ENCODE peak calls at places on chromosomes 4 and X, in four cellular contexts. S, V, T and E are unnamed samples.

GRCh38 chr4:86898562-86898961 is 6.3 kb upstream of the C4orf36 start:
- DNase-seq in V (no peak), S (no peak), T (peak; percentile 55), E (no peak)

GRCh38 chr4:57037982-57038604 is 59.4 kb downstream of the POLR2B start:
- DNase-seq in T (peak; percentile 72), S (peak; percentile 85), V (peak; percentile 34), E (peak; percentile 77)

GRCh38 chr4:87060957-87061356 is 126.1 kb downstream of the AFF1 start:
- DNase-seq in S (no peak), V (no peak), T (no peak), E (no peak)

GRCh38 chr4:154192585-154192984 is 299.0 kb downstream of the DCHS2 start:
- DNase-seq in T (peak; percentile 11), S (no peak), V (no peak), E (no peak)

GRCh38 chrX:154399527-154400368 is 1.6 kb downstream of the RPL10 start:
- DNase-seq in T (no peak), V (no peak), S (no peak), E (no peak)

GRCh38 chrX:41189156-41189555 is 103.9 kb downstream of the USP9X start:
- DNase-seq in T (no peak), V (no peak), S (no peak), E (no peak)

GRCh38 chr4:31360786-31361185 is 640.6 kb downstream of the PCDH7 start:
- DNase-seq in S (no peak), V (no peak), T (no peak), E (no peak)

GRCh38 chr4:8267077-8267476 is 2.5 kb upstream of the HTRA3 start:
- DNase-seq in S (peak; percentile 78), V (peak; percentile 52), T (peak; percentile 71), E (peak; percentile 73)

GRCh38 chrX:108123591-108124366 is 32.2 kb downstream of the ATG4A start:
- DNase-seq in V (no peak), S (no peak), T (no peak), E (no peak)

GRCh38 chrX:112968351-112969133 is 127.9 kb upstream of the AMOT start:
- DNase-seq in V (no peak), T (no peak), S (no peak), E (no peak)

GRCh38 chr4:105627620-105628019 is 75.2 kb downstream of the ARHGEF38 start:
- DNase-seq in V (no peak), T (no peak), S (no peak), E (no peak)

GRCh38 chrX:67674741-67675140 is 130.9 kb downstream of the AR start:
- DNase-seq in S (no peak), T (no peak), V (no peak), E (no peak)

GRCh38 chr4:31199644-31200043 is 479.5 kb downstream of the PCDH7 start:
- DNase-seq in T (no peak), S (no peak), V (no peak), E (no peak)

GRCh38 chrX:136528645-136529315 is 3.2 kb upstream of the VGLL1 start:
- DNase-seq in S (peak; percentile 13), V (no peak), T (peak; percentile 64), E (peak; percentile 42)

GRCh38 chrX:118049713-118050112 is 66.9 kb downstream of the KLHL13 start:
- DNase-seq in T (peak; percentile 11), V (no peak), S (no peak), E (peak; percentile 12)

GRCh38 chrX:152637649-152638442 is at the start of gene GABRQ:
- DNase-seq in S (peak; percentile 90), T (peak; percentile 91), V (no peak), E (peak; percentile 72)

GRCh38 chr4:25564836-25565235 is 90.8 kb upstream of the SLC34A2 start:
- DNase-seq in T (no peak), S (no peak), V (no peak), E (no peak)

GRCh38 chr4:168736831-168737230 is 240.0 kb downstream of the PALLD start:
- DNase-seq in V (no peak), T (no peak), S (no peak), E (no peak)

GRCh38 chr4:17027495-17027894 is 129.1 kb upstream of the LDB2 start:
- DNase-seq in V (no peak), T (no peak), S (no peak), E (no peak)

GRCh38 chr4:26583538-26583864 is 383 bp upstream of the TBC1D19 start:
- DNase-seq in V (no peak), S (no peak), T (no peak), E (no peak)

GRCh38 chrX:49183701-49184281 is 2.4 kb downstream of the PRICKLE3 start:
- DNase-seq in S (no peak), T (no peak), V (no peak), E (no peak)

GRCh38 chr4:47733506-47733905 is 104.4 kb downstream of the CORIN start:
- DNase-seq in V (peak; percentile 86), T (no peak), S (no peak), E (no peak)

GRCh38 chr4:102869569-102870227 is 906 bp downstream of the CISD2 start:
- DNase-seq in V (no peak), T (no peak), S (no peak), E (no peak)

GRCh38 chr4:124879195-124879594 is 166.7 kb upstream of the ANKRD50 start:
- DNase-seq in T (no peak), S (no peak), V (peak; percentile 31), E (no peak)

GRCh38 chr4:54384563-54384962 is 155.5 kb downstream of the PDGFRA start:
- DNase-seq in V (peak; percentile 3), T (peak; percentile 36), S (peak; percentile 19), E (no peak)

GRCh38 chr4:99687120-99687519 is 29.5 kb upstream of the C4orf54 start:
- DNase-seq in V (no peak), T (no peak), S (no peak), E (no peak)

GRCh38 chrX:109856974-109857373 is 123.9 kb upstream of the ACSL4 start:
- DNase-seq in T (peak; percentile 57), V (peak; percentile 28), S (no peak), E (peak; percentile 40)

GRCh38 chrX:72461766-72462165 is 110.9 kb downstream of the HDAC8 start:
- DNase-seq in S (no peak), T (no peak), V (no peak), E (no peak)

GRCh38 chrX:140091276-140091886 is 126.1 kb upstream of the CXorf66 start:
- DNase-seq in V (no peak), S (peak; percentile 37), T (peak; percentile 48), E (peak; percentile 59)

GRCh38 chrX:69229436-69229835 is 64.2 kb upstream of the PJA1 start:
- DNase-seq in S (no peak), V (no peak), T (no peak), E (no peak)

GRCh38 chr4:165191814-165192499 is 15.4 kb upstream of the KLHL2 start:
- DNase-seq in T (no peak), V (no peak), S (no peak), E (no peak)

GRCh38 chr4:112704991-112705845 is 68.3 kb downstream of the LARP7 start:
- DNase-seq in T (peak; percentile 30), V (peak; percentile 8), S (peak; percentile 47), E (peak; percentile 48)

GRCh38 chrX:39757971-39758370 is 339.8 kb downstream of the BCOR start:
- DNase-seq in T (no peak), S (no peak), V (no peak), E (no peak)

GRCh38 chr4:82381661-82382284 is 8.0 kb upstream of the HNRNPD start:
- DNase-seq in V (no peak), S (no peak), T (no peak), E (no peak)

GRCh38 chr4:36388710-36389109 is 107.3 kb downstream of the DTHD1 start:
- DNase-seq in S (no peak), T (peak; percentile 10), V (no peak), E (no peak)

DNA sequence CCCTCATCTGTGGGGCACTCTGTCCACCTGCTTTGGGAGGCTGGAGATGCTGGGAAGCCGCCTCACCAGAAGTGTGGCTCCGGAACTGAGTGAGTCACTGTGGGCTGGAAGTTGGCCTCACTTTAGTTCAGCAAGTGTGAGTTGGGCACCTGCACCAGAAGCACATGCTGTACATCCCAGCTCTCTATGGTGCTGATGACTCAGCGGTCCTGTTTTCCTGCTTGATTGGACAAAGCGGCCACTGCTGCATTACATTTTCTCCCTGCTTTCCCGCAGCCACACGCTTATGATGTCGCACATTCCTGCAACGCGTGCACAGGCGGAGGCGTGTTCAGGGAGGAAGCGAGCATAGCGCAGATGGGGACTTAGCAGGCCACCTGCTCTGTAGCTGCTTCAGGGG is 26.8 kb upstream of the CLDN34 start:
- DNase-seq in T (peak; percentile 0), S (no peak), V (no peak), E (no peak)
- TF ChIP-seq ELF4 in T (no peak), S (no peak), V (no peak), E (no peak)

GRCh38 chrX:23885803-23886202 is 21.9 kb downstream of the APOO start:
- DNase-seq in S (no peak), V (no peak), T (no peak), E (no peak)
- TF ChIP-seq ELF4 in S (no peak), V (no peak), T (no peak), E (no peak)

GRCh38 chr4:173647902-173648301 is 117.9 kb upstream of the HAND2 start:
- DNase-seq in V (no peak), S (no peak), T (no peak), E (no peak)

DNA sequence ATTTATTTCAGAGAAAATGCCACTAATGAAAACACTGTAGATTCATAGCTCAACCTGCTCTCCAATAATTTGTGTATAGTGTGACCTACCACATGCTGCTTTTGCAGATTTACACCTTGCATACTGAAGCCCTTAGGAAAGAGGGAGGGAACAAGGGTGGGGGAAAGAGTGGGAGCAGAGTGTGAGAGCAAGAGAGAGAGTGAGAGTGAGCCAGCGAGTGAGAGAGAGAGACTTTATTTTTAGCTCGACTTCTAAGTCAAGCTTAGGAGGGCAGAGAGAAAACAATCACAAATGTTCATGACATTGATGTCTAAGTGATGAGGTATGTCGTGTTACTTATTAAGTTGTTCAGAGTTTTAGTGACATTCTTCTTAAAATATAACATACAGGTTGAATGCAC is 112.5 kb upstream of the HAND2 start:
- DNase-seq in T (no peak), S (no peak), V (no peak), E (no peak)
- TF ChIP-seq ELF4 in T (no peak), S (no peak), V (no peak), E (no peak)

GRCh38 chr4:7199129-7199725 is 6.9 kb downstream of the SORCS2 start:
- DNase-seq in V (no peak), S (no peak), T (no peak), E (no peak)

GRCh38 chr4:7196731-7197130 is 4.4 kb downstream of the SORCS2 start:
- DNase-seq in V (no peak), T (no peak), S (no peak), E (no peak)

GRCh38 chr4:7197910-7198309 is 5.6 kb downstream of the SORCS2 start:
- DNase-seq in V (no peak), T (no peak), S (no peak), E (no peak)

GRCh38 chr4:7199771-7200441 is 7.6 kb downstream of the SORCS2 start:
- DNase-seq in S (no peak), T (no peak), V (no peak), E (no peak)

DNA sequence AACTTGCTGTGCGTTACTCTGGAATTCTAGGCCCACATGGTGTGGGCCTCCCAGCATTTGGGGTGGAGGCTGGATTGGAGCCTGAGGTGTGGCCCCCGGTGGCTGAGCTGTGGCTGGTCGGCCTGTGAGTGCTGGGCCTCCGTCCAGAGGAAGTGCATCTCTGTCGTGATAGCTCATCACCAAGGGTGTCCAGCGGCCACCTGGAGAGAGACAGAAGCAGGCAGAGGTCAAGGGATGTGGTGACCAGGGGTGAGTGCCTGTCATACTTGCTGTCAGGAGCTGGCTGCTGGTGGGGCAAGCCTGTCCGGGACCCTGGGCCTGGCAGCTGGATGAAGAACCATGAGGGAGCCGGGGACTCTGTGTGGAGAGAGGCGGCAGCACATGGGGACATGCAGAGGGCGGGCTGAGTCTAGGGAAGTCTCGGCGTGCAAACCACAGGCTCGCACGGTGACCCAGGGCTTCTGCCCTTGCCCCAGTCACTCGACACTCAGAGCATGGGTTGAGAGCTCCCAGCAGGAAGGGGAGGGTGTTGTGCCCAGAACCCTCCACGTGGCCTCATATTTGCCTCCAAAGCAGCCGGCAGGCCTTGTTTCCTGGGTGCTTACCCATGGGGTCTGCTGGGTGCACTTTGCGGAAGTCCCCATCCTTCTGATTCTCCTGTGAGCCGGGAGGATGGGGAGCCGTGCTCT is 6.2 kb downstream of the SORCS2 start:
- DNase-seq in S (no peak), T (no peak), V (no peak), E (no peak)
- TF ChIP-seq ELF4 in S (no peak), T (no peak), V (no peak), E (no peak)